ENCODE peak calls at places on chromosome 13, in six cellular contexts. X is left lung, H is fibroblast of lung, C is tibial nerve, U is AG04450, F is cardiac muscle cell. O is an unnamed sample.

GRCh38 chr13:88074794-88075509 is 403.8 kb downstream of the SLITRK5 start:
- DNase-seq in C (no peak), U (no peak), H (peak; percentile 59), F (no peak), X (no peak), O (no peak)

GRCh38 chr13:51456510-51456909 is 3.7 kb upstream of the INTS6 start:
- DNase-seq in C (no peak), F (no peak), X (peak; percentile 69), U (no peak), H (no peak), O (no peak)

GRCh38 chr13:74040200-74040599 is 94.0 kb downstream of the KLF12 start:
- DNase-seq in H (peak; percentile 33), U (no peak), C (no peak), X (no peak), F (peak; percentile 76), O (no peak)

GRCh38 chr13:112469071-112469745 is 93.1 kb downstream of the SPACA7 start:
- DNase-seq in C (no peak), U (no peak), H (no peak), X (no peak), F (no peak), O (no peak)

GRCh38 chr13:21742041-21742440 is 71.2 kb downstream of the FGF9 start:
- DNase-seq in F (no peak), H (no peak), U (no peak), X (no peak), C (no peak), O (no peak)

GRCh38 chr13:78607409-78608253 is 4.3 kb upstream of the POU4F1 start:
- DNase-seq in H (peak; percentile 1), U (no peak), X (peak; percentile 75), C (no peak), F (no peak), O (no peak)

GRCh38 chr13:30880756-30881155 is 25.3 kb upstream of the MEDAG start:
- DNase-seq in F (no peak), H (peak; percentile 99), U (peak; percentile 81), X (no peak), C (peak; percentile 62), O (no peak)

GRCh38 chr13:36925603-36926002 is 5.6 kb upstream of the SMAD9 start:
- DNase-seq in H (no peak), U (no peak), C (no peak), X (no peak), F (no peak), O (no peak)

GRCh38 chr13:81058916-81059290 is 718.0 kb upstream of the SPRY2 start:
- DNase-seq in H (no peak), U (no peak), X (no peak), C (no peak), F (no peak), O (no peak)

GRCh38 chr13:111859361-111860105 is 207.4 kb upstream of the SOX1 start:
- DNase-seq in F (peak; percentile 22), C (no peak), X (peak; percentile 50), H (no peak), U (no peak), O (no peak)

GRCh38 chr13:39189778-39190177 is 151.5 kb downstream of the NHLRC3 start:
- DNase-seq in H (no peak), F (no peak), C (no peak), X (no peak), U (no peak), O (no peak)

GRCh38 chr13:33524086-33524485 is 238.5 kb upstream of the STARD13 start:
- DNase-seq in X (no peak), U (peak; percentile 80), H (peak; percentile 88), F (no peak), C (no peak), O (peak; percentile 41)

GRCh38 chr13:54162069-54162468 is 1133.5 kb downstream of the OLFM4 start:
- DNase-seq in U (no peak), H (no peak), C (no peak), X (no peak), F (no peak), O (no peak)

GRCh38 chr13:27211771-27212364 is 39.5 kb upstream of the RPL21 start:
- DNase-seq in F (no peak), U (peak; percentile 24), H (peak; percentile 67), X (peak; percentile 78), C (no peak), O (no peak)

GRCh38 chr13:97448503-97449251 is 14.7 kb downstream of the RAP2A start:
- DNase-seq in X (no peak), H (no peak), U (no peak), F (no peak), C (no peak), O (no peak)

GRCh38 chr13:28582225-28582891 is 76.6 kb upstream of the POMP start:
- DNase-seq in F (peak; percentile 23), U (no peak), C (no peak), H (peak; percentile 32), X (no peak), O (no peak)

GRCh38 chr13:71619096-71619495 is 247.9 kb downstream of the DACH1 start:
- DNase-seq in F (no peak), C (no peak), H (peak; percentile 40), U (no peak), X (no peak), O (peak; percentile 81)

DNA sequence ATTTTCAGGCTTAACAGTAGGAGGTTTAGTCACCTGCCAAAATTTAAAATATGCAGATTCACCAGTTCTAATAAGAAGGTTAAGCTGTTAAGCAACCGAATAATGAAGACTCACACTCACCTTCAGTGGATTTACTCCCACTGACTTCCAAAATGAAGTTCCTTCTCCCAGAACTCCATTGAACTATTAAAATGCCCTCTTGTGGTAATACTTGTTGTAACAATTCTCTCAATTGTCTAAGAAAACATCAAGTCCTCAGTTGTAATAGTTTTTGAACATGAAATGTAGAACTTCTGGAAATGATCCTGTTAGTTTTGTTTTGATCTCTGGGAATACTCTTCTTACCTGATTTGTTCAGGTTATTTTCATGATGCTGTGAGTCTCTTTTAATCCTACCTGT is 522.0 kb upstream of the ATXN8OS start:
- DNase-seq in U (no peak), H (no peak), X (no peak), F (no peak), C (no peak), O (no peak)
- TF ChIP-seq CTCF in U (no peak), H (no peak), X (no peak), F (no peak), C (no peak), O (peak; percentile 31)

DNA sequence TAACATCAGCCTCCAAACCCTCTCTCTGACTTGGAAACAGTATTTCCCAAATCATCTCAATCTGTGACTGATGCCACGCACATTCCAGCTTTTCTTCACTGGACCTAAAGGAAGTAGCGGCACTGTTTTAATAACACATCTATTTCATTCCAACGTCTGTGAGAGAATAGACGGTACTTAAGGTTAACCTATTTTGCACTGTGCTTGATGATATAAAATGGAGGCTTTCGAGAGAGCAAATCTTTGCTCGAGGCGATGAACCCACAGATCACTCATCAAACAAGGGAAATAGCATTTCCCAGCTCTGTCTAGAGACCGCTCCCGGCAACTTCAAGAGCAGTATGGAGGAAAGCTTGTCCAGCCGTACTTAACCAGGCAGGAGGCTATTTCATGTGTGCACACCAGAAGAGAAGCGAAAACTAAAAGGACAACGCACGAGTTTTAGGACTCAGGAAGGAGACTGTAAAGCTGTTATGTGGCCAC is 2.9 kb downstream of the UBL3 start:
- DNase-seq in H (peak; percentile 59), C (peak; percentile 14), U (no peak), X (no peak), F (peak; percentile 35), O (no peak)
- H3K4me3 ChIP-seq in H (peak overlapping the region; percentile 78), C (peak overlapping the region; percentile 65), U (peak overlapping the region; percentile 55), X (peak overlapping the region; percentile 88), F (peak overlapping the region; percentile 97), O (peak overlapping the region; percentile 31)

GRCh38 chr13:108961542-108962125 is 332.2 kb downstream of the MYO16 start:
- DNase-seq in H (peak; percentile 74), F (peak; percentile 70), X (no peak), U (no peak), C (no peak), O (no peak)
- TF ChIP-seq CTCF in H (peak; percentile 74), F (peak; percentile 74), X (peak; percentile 77), U (peak; percentile 82), C (peak; percentile 83), O (peak; percentile 75)

GRCh38 chr13:45413826-45414312 is 4.3 kb downstream of the SLC25A30 start:
- DNase-seq in X (no peak), U (no peak), C (no peak), F (no peak), H (peak; percentile 25), O (no peak)

GRCh38 chr13:45416521-45417125 is 1.6 kb downstream of the SLC25A30 start:
- DNase-seq in C (no peak), U (no peak), X (no peak), H (no peak), F (no peak), O (no peak)

GRCh38 chr13:45417790-45418534 is at the start of gene SLC25A30:
- DNase-seq in X (peak; percentile 98), H (peak; percentile 84), C (peak; percentile 84), U (peak; percentile 49), F (peak; percentile 95), O (peak; percentile 63)

GRCh38 chr13:45412274-45413049 is 5.7 kb downstream of the SLC25A30 start:
- DNase-seq in F (no peak), C (no peak), U (no peak), H (peak; percentile 62), X (no peak), O (no peak)

DNA sequence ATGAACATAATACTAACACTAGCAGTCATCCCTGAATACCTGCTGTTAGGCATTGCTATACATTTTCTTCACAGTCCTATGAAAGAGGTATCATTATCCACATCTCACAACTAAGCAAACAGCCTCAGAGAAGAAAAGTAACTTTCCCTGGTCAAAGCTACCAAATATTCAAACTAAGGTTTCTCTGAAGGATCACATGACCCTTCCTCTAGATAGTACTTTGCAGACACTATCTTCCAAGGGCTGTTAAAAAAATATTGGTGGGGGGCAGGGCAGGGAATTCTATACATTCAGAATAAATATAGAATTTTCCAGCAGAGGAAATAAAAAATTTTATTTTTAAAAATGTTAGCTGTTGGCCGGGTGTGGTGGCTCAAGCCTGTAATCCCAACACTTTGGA is 3.1 kb downstream of the SLC25A30 start:
- DNase-seq in F (no peak), X (no peak), U (no peak), H (no peak), C (no peak), O (no peak)
- H3K4me3 ChIP-seq in F (no peak overlapping the region), X (peak overlapping the region; percentile 33), U (no peak overlapping the region), H (peak overlapping the region; percentile 44), C (peak overlapping the region; percentile 12), O (peak overlapping the region; percentile 46)